ENCODE peak calls at places on chromosomes 1 and 21, in six cellular contexts. One of them, this sample, is unnamed.

GRCh38 chr1:39085174-39085573 is 59.0 kb downstream of the NDUFS5 start:
- DNase-seq in psoas muscle: no peak
- DNase-seq in kidney: no peak
- DNase-seq in stomach: no peak
- DNase-seq in GM23338: no peak
- DNase-seq in mesothelial cell of epicardium: no peak
- DNase-seq in this sample: no peak

GRCh38 chr1:245791410-245792312 is 636.9 kb downstream of the KIF26B start:
- DNase-seq in stomach: no peak
- DNase-seq in psoas muscle: no peak
- DNase-seq in kidney: no peak
- DNase-seq in GM23338: no peak
- DNase-seq in mesothelial cell of epicardium: no peak
- DNase-seq in this sample: no peak

GRCh38 chr21:14318598-14318997 is 64.3 kb downstream of the HSPA13 start:
- DNase-seq in GM23338: no peak
- DNase-seq in kidney: no peak
- DNase-seq in stomach: no peak
- DNase-seq in psoas muscle: no peak
- DNase-seq in mesothelial cell of epicardium: no peak
- DNase-seq in this sample: no peak

GRCh38 chr1:233394860-233395717 is 67.6 kb downstream of the MAP3K21 start:
- DNase-seq in mesothelial cell of epicardium: no peak
- DNase-seq in kidney: no peak
- DNase-seq in stomach: no peak
- DNase-seq in psoas muscle: no peak
- DNase-seq in GM23338: peak
- DNase-seq in this sample: peak

GRCh38 chr1:169692766-169693460 is 18.5 kb downstream of the SELL start:
- DNase-seq in kidney: no peak
- DNase-seq in GM23338: no peak
- DNase-seq in stomach: no peak
- DNase-seq in mesothelial cell of epicardium: no peak
- DNase-seq in psoas muscle: no peak
- DNase-seq in this sample: no peak

GRCh38 chr1:171740987-171741871 is 636 bp downstream of the VAMP4 start:
- DNase-seq in GM23338: peak
- DNase-seq in stomach: peak
- DNase-seq in psoas muscle: peak
- DNase-seq in mesothelial cell of epicardium: peak
- DNase-seq in kidney: no peak
- DNase-seq in this sample: no peak

GRCh38 chr1:20100632-20101355 is 18.5 kb downstream of the PLA2G2D start:
- DNase-seq in stomach: peak
- DNase-seq in GM23338: peak
- DNase-seq in mesothelial cell of epicardium: peak
- DNase-seq in psoas muscle: no peak
- DNase-seq in kidney: no peak
- DNase-seq in this sample: no peak

GRCh38 chr1:42340093-42340492 is 5.1 kb upstream of the FOXJ3 start:
- DNase-seq in mesothelial cell of epicardium: no peak
- DNase-seq in kidney: no peak
- DNase-seq in GM23338: peak
- DNase-seq in psoas muscle: no peak
- DNase-seq in stomach: peak
- DNase-seq in this sample: no peak

GRCh38 chr1:42966688-42967609 is 8.3 kb upstream of the SLC2A1 start:
- DNase-seq in kidney: peak
- DNase-seq in stomach: peak
- DNase-seq in GM23338: peak
- DNase-seq in psoas muscle: no peak
- DNase-seq in mesothelial cell of epicardium: no peak
- DNase-seq in this sample: peak

GRCh38 chr1:155277896-155278688 is 829 bp downstream of the HCN3 start:
- DNase-seq in mesothelial cell of epicardium: peak
- DNase-seq in kidney: peak
- DNase-seq in GM23338: peak
- DNase-seq in psoas muscle: peak
- DNase-seq in stomach: peak
- DNase-seq in this sample: no peak
- TF ChIP-seq CTCF in mesothelial cell of epicardium: peak
- TF ChIP-seq CTCF in kidney: peak
- TF ChIP-seq CTCF in GM23338: peak
- TF ChIP-seq CTCF in psoas muscle: no peak
- TF ChIP-seq CTCF in stomach: peak
- TF ChIP-seq CTCF in this sample: peak

DNA sequence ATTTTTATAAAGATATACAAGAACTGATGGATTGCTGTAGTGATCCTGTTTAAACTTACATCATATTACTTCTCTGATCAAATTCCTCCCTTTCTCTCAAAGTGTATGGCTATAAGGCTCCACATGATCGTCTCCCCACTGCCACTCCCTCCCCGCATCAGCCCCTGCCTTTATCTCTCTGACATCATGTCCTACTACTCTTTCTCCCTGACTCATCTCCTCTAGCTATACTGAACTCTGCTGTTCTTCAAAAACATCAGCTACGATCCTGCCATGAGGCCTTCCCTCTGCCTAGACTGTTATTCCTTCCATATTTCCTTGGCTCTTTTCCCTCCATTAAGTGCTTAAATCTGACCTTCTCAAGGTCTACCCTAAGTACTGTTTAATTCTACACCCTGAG is 22.8 kb downstream of the HFM1 start:
- DNase-seq in kidney: no peak
- DNase-seq in stomach: no peak
- DNase-seq in GM23338: no peak
- DNase-seq in psoas muscle: no peak
- DNase-seq in mesothelial cell of epicardium: no peak
- DNase-seq in this sample: no peak
- TF ChIP-seq CTCF in kidney: no peak
- TF ChIP-seq CTCF in stomach: no peak
- TF ChIP-seq CTCF in GM23338: no peak
- TF ChIP-seq CTCF in psoas muscle: no peak
- TF ChIP-seq CTCF in mesothelial cell of epicardium: no peak
- TF ChIP-seq CTCF in this sample: no peak

GRCh38 chr1:221694109-221694508 is 47.8 kb downstream of the DUSP10 start:
- DNase-seq in mesothelial cell of epicardium: no peak
- DNase-seq in kidney: no peak
- DNase-seq in GM23338: no peak
- DNase-seq in psoas muscle: no peak
- DNase-seq in stomach: no peak
- DNase-seq in this sample: no peak

GRCh38 chr1:221692643-221693042 is 49.2 kb downstream of the DUSP10 start:
- DNase-seq in mesothelial cell of epicardium: no peak
- DNase-seq in GM23338: no peak
- DNase-seq in kidney: no peak
- DNase-seq in psoas muscle: no peak
- DNase-seq in stomach: no peak
- DNase-seq in this sample: no peak

GRCh38 chr1:221691320-221691719 is 50.6 kb downstream of the DUSP10 start:
- DNase-seq in mesothelial cell of epicardium: no peak
- DNase-seq in stomach: no peak
- DNase-seq in kidney: no peak
- DNase-seq in psoas muscle: no peak
- DNase-seq in GM23338: no peak
- DNase-seq in this sample: no peak

GRCh38 chr1:221695346-221695745 is 46.5 kb downstream of the DUSP10 start:
- DNase-seq in stomach: no peak
- DNase-seq in GM23338: no peak
- DNase-seq in mesothelial cell of epicardium: no peak
- DNase-seq in psoas muscle: no peak
- DNase-seq in kidney: no peak
- DNase-seq in this sample: no peak

GRCh38 chr1:221693087-221693486 is 48.8 kb downstream of the DUSP10 start:
- DNase-seq in kidney: no peak
- DNase-seq in mesothelial cell of epicardium: no peak
- DNase-seq in psoas muscle: no peak
- DNase-seq in GM23338: peak
- DNase-seq in stomach: no peak
- DNase-seq in this sample: no peak
- TF ChIP-seq CTCF in kidney: no peak
- TF ChIP-seq CTCF in mesothelial cell of epicardium: no peak
- TF ChIP-seq CTCF in psoas muscle: no peak
- TF ChIP-seq CTCF in GM23338: peak
- TF ChIP-seq CTCF in stomach: no peak
- TF ChIP-seq CTCF in this sample: no peak

DNA sequence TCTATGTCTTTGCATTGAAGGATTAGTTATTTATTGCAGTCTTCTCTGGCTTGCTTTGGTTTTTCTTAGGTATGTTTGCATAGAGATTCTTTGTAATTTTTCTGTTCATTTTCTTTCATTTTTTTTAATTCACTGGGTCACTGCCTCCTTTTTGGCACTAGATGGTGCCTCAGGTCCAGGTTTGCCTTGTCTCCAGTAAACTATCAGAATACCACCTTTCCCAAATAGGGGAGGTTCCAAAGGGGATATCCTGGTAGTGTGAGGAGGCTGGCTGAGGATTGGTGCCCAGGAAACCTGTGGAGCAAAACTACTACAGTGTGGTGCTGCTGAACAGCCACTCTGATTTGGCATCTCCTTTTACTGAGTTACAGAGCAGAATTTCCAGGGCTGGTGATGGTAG is 257.1 kb downstream of the KCTD3 start:
- DNase-seq in kidney: no peak
- DNase-seq in GM23338: peak
- DNase-seq in psoas muscle: no peak
- DNase-seq in stomach: no peak
- DNase-seq in mesothelial cell of epicardium: no peak
- DNase-seq in this sample: no peak
- TF ChIP-seq CTCF in kidney: no peak
- TF ChIP-seq CTCF in GM23338: peak
- TF ChIP-seq CTCF in psoas muscle: no peak
- TF ChIP-seq CTCF in stomach: no peak
- TF ChIP-seq CTCF in mesothelial cell of epicardium: no peak
- TF ChIP-seq CTCF in this sample: peak

This sample was measured in AG09319.